ENCODE peak calls at places on chromosome 3, in eight cellular contexts. Z is T-cell; N is CD8-positive, alpha-beta T cell; M is lung; R is stimulated activated naive CD8-positive, alpha-beta T cell treated with anti-CD3 and anti-CD28 coated beads, Interleukin-15, amount 100 ng/mL, for 72 hours; I is activated naive CD8-positive, alpha-beta T cell treated with anti-CD3 and anti-CD28 coated beads, Interleukin-2, amount 50 U/mL, for 24 hours; O is stimulated activated naive B cell treated with anti-CD40 and anti-IgM and Interleukin-4, amounts not matched to agents 10 μg/mL and 1 μg/mL and 100 μg/mL, for 72 hours; H is A549. E is an unnamed sample.

GRCh38 chr3:101381809-101382208 is 61.4 kb upstream of the IMPG2 start:
- ATAC-seq in Z (no peak), N (peak; percentile 44), M (no peak), R (no peak), I (peak; percentile 34), O (no peak), H (peak; percentile 56), E (no peak)

GRCh38 chr3:85170646-85171045 is 211.9 kb downstream of the CADM2 start:
- ATAC-seq in Z (no peak), N (no peak), M (no peak), R (no peak), I (no peak), O (no peak), H (no peak), E (no peak)

GRCh38 chr3:195040094-195040493 is 230.9 kb downstream of the XXYLT1 start:
- ATAC-seq in Z (no peak), N (no peak), M (peak; percentile 24), R (no peak), I (no peak), O (peak; percentile 31), H (no peak), E (peak; percentile 81)

GRCh38 chr3:159451482-159451881 is 537.2 kb upstream of the IL12A start:
- ATAC-seq in Z (no peak), N (no peak), M (no peak), R (no peak), I (no peak), O (no peak), H (no peak), E (no peak)

GRCh38 chr3:50303038-50303815 is at the start of gene HYAL1:
- ATAC-seq in Z (no peak), N (no peak), M (peak; percentile 17), R (no peak), I (no peak), O (no peak), H (peak; percentile 15), E (no peak)

GRCh38 chr3:58020740-58021071 is 12.5 kb downstream of the FLNB start:
- ATAC-seq in Z (no peak), N (no peak), M (no peak), R (no peak), I (no peak), O (no peak), H (no peak), E (no peak)

GRCh38 chr3:141746962-141747361 is 8.9 kb downstream of the RNF7 start:
- ATAC-seq in Z (no peak), N (no peak), M (no peak), R (no peak), I (peak; percentile 84), O (no peak), H (no peak), E (no peak)

GRCh38 chr3:24963762-24964625 is 464.1 kb upstream of the RARB start:
- ATAC-seq in Z (no peak), N (no peak), M (no peak), R (no peak), I (no peak), O (no peak), H (peak; percentile 77), E (no peak)

GRCh38 chr3:14915636-14916222 is 31.7 kb upstream of the NR2C2 start:
- ATAC-seq in Z (peak; percentile 79), N (peak; percentile 31), M (no peak), R (peak; percentile 59), I (peak; percentile 33), O (peak; percentile 45), H (peak; percentile 56), E (peak; percentile 21)

GRCh38 chr3:13424111-13424844 is 4.2 kb upstream of the NUP210 start:
- ATAC-seq in Z (no peak), N (no peak), M (no peak), R (no peak), I (no peak), O (no peak), H (no peak), E (no peak)

GRCh38 chr3:30310251-30310954 is 296.0 kb upstream of the TGFBR2 start:
- ATAC-seq in Z (no peak), N (no peak), M (peak; percentile 50), R (no peak), I (no peak), O (no peak), H (no peak), E (no peak)

GRCh38 chr3:197083486-197083885 is 53.9 kb upstream of the MELTF start:
- ATAC-seq in Z (no peak), N (no peak), M (peak; percentile 62), R (peak; percentile 78), I (peak; percentile 98), O (no peak), H (peak; percentile 85), E (no peak)

GRCh38 chr3:24019585-24019984 is 74.5 kb downstream of the NR1D2 start:
- ATAC-seq in Z (no peak), N (no peak), M (no peak), R (no peak), I (no peak), O (no peak), H (peak; percentile 42), E (no peak)

GRCh38 chr3:97815149-97815917 is 6.5 kb upstream of the CRYBG3 start:
- ATAC-seq in Z (peak; percentile 100), N (peak; percentile 88), M (peak; percentile 53), R (peak; percentile 96), I (peak; percentile 92), O (peak; percentile 56), H (no peak), E (no peak)

GRCh38 chr3:9932535-9932842 is 1.1 kb upstream of the CRELD1 start:
- ATAC-seq in Z (no peak), N (no peak), M (no peak), R (no peak), I (no peak), O (no peak), H (no peak), E (no peak)

GRCh38 chr3:18998069-18998468 is 150.2 kb upstream of the KCNH8 start:
- ATAC-seq in Z (no peak), N (no peak), M (no peak), R (no peak), I (no peak), O (no peak), H (no peak), E (no peak)

GRCh38 chr3:71210257-71211002 is 373.1 kb downstream of the FOXP1 start:
- ATAC-seq in Z (no peak), N (no peak), M (peak; percentile 75), R (no peak), I (no peak), O (no peak), H (peak; percentile 61), E (no peak)

GRCh38 chr3:100957407-100958100 is 35.7 kb downstream of the ABI3BP start:
- ATAC-seq in Z (no peak), N (no peak), M (no peak), R (no peak), I (no peak), O (no peak), H (no peak), E (no peak)